ENCODE peak calls at places on chromosomes 4 and X, in ten cellular contexts. H, L, Z, D, Q, P, T, J, G and Y are unnamed samples.

GRCh38 chr4:3388461-3389185 is 53.1 kb upstream of the HGFAC start:
- DNase-seq in H (no peak), L (no peak), Z (peak; percentile 57), D (peak; percentile 81), Q (no peak), P (peak; percentile 95), T (no peak), J (no peak), G (no peak), Y (peak; percentile 59)

GRCh38 chr4:14155803-14156202 is 528.3 kb upstream of the BOD1L1 start:
- DNase-seq in H (no peak), L (no peak), Z (no peak), D (no peak), Q (no peak), P (no peak), T (no peak), J (no peak), G (no peak), Y (no peak)

GRCh38 chr4:14221176-14221575 is 593.7 kb upstream of the BOD1L1 start:
- DNase-seq in H (no peak), L (no peak), Z (no peak), D (peak; percentile 2), Q (no peak), P (peak; percentile 54), T (no peak), J (no peak), G (no peak), Y (no peak)

GRCh38 chr4:101730291-101731117 is 60.0 kb upstream of the BANK1 start:
- DNase-seq in H (peak; percentile 21), L (no peak), Z (peak; percentile 42), D (peak; percentile 64), Q (peak; percentile 62), P (peak; percentile 75), T (peak; percentile 65), J (peak; percentile 8), G (peak; percentile 9), Y (peak; percentile 89)

GRCh38 chrX:21798677-21799219 is 40.7 kb upstream of the MBTPS2 start:
- DNase-seq in H (no peak), L (no peak), Z (no peak), D (no peak), Q (no peak), P (peak; percentile 90), T (no peak), J (no peak), G (no peak), Y (no peak)

GRCh38 chrX:17812763-17813162 is 48.3 kb downstream of the RAI2 start:
- DNase-seq in H (no peak), L (no peak), Z (no peak), D (no peak), Q (no peak), P (peak; percentile 16), T (no peak), J (no peak), G (no peak), Y (no peak)

GRCh38 chrX:15497865-15498264 is 2.7 kb upstream of the BMX start:
- DNase-seq in H (peak; percentile 28), L (no peak), Z (peak; percentile 61), D (peak; percentile 18), Q (peak; percentile 33), P (peak; percentile 53), T (peak; percentile 54), J (peak; percentile 9), G (peak; percentile 16), Y (peak; percentile 94)

GRCh38 chr4:148557793-148558192 is 115.6 kb upstream of the NR3C2 start:
- DNase-seq in H (no peak), L (no peak), Z (no peak), D (no peak), Q (no peak), P (no peak), T (no peak), J (no peak), G (no peak), Y (peak; percentile 53)

GRCh38 chr4:124483043-124483906 is 229.3 kb downstream of the ANKRD50 start:
- DNase-seq in H (no peak), L (no peak), Z (no peak), D (peak; percentile 3), Q (no peak), P (no peak), T (no peak), J (no peak), G (no peak), Y (peak; percentile 85)

GRCh38 chr4:159607824-159608223 is 504.9 kb downstream of the RAPGEF2 start:
- DNase-seq in H (no peak), L (no peak), Z (no peak), D (no peak), Q (no peak), P (peak; percentile 32), T (no peak), J (no peak), G (no peak), Y (no peak)

GRCh38 chr4:41256131-41256739 is 493 bp upstream of the UCHL1 start:
- DNase-seq in H (no peak), L (no peak), Z (no peak), D (peak; percentile 32), Q (no peak), P (peak; percentile 29), T (no peak), J (no peak), G (no peak), Y (peak; percentile 72)

GRCh38 chr4:16437836-16438235 is 211.6 kb upstream of the TAPT1 start:
- DNase-seq in H (no peak), L (no peak), Z (no peak), D (peak; percentile 59), Q (no peak), P (peak; percentile 28), T (no peak), J (no peak), G (no peak), Y (no peak)

GRCh38 chr4:79259242-79259641 is 66.6 kb downstream of the NAA11 start:
- DNase-seq in H (no peak), L (no peak), Z (no peak), D (no peak), Q (no peak), P (no peak), T (no peak), J (no peak), G (no peak), Y (no peak)

GRCh38 chr4:118746251-118746919 is 61.2 kb downstream of the METTL14 start:
- DNase-seq in H (no peak), L (no peak), Z (no peak), D (no peak), Q (no peak), P (no peak), T (peak; percentile 41), J (no peak), G (no peak), Y (no peak)

GRCh38 chr4:141703497-141703896 is 67.1 kb downstream of the IL15 start:
- DNase-seq in H (no peak), L (no peak), Z (no peak), D (no peak), Q (no peak), P (no peak), T (no peak), J (no peak), G (no peak), Y (no peak)

GRCh38 chr4:152161676-152162330 is 374.1 kb downstream of the FBXW7 start:
- DNase-seq in H (no peak), L (no peak), Z (no peak), D (no peak), Q (no peak), P (no peak), T (no peak), J (no peak), G (no peak), Y (no peak)

GRCh38 chr4:183304067-183304466 is 16.0 kb downstream of the CLDN22 start:
- DNase-seq in H (no peak), L (no peak), Z (no peak), D (no peak), Q (no peak), P (no peak), T (no peak), J (no peak), G (no peak), Y (no peak)

GRCh38 chr4:156677136-156677535 is 294.5 kb downstream of the PDGFC start:
- DNase-seq in H (no peak), L (no peak), Z (no peak), D (peak; percentile 39), Q (no peak), P (peak; percentile 40), T (no peak), J (no peak), G (no peak), Y (peak; percentile 66)

GRCh38 chrX:267771-268261 is 13.4 kb upstream of the PLCXD1 start:
- DNase-seq in H (no peak), L (no peak), Z (no peak), D (no peak), Q (peak; percentile 12), P (no peak), T (peak; percentile 17), J (no peak), G (no peak), Y (peak; percentile 75)

GRCh38 chr4:184406915-184407314 is 67.4 kb downstream of the IRF2 start:
- DNase-seq in H (no peak), L (no peak), Z (no peak), D (no peak), Q (no peak), P (no peak), T (no peak), J (no peak), G (no peak), Y (no peak)

GRCh38 chr4:105807496-105807895 is 87.8 kb upstream of the NPNT start:
- DNase-seq in H (no peak), L (no peak), Z (no peak), D (peak; percentile 14), Q (no peak), P (no peak), T (no peak), J (no peak), G (no peak), Y (no peak)

GRCh38 chr4:164136181-164136616 is 617.7 kb upstream of the SMIM31 start:
- DNase-seq in H (no peak), L (no peak), Z (no peak), D (no peak), Q (no peak), P (peak; percentile 64), T (no peak), J (no peak), G (no peak), Y (peak; percentile 54)

GRCh38 chr4:82797591-82798081 is 960 bp downstream of the SCD5 start:
- DNase-seq in H (no peak), L (no peak), Z (no peak), D (peak; percentile 46), Q (peak; percentile 42), P (peak; percentile 50), T (no peak), J (no peak), G (no peak), Y (peak; percentile 81)

GRCh38 chrX:47179221-47179927 is 14.3 kb upstream of the UBA1 start:
- DNase-seq in H (no peak), L (peak; percentile 2), Z (no peak), D (peak; percentile 70), Q (peak; percentile 66), P (peak; percentile 35), T (no peak), J (no peak), G (no peak), Y (peak; percentile 31)